ENCODE peak calls at places on chromosomes 1 and 21, in nine cellular contexts. C is fibroblast of pulmonary artery, Q is foreskin fibroblast, E is HFF-Myc, T is IMR-90, D is colonic mucosa, J is neural progenitor cell, P is BJ, L is GM12878. V is an unnamed sample.

GRCh38 chr21:42143111-42143510 is 72.0 kb downstream of the UMODL1 start:
- DNase-seq in T (no peak), L (no peak), Q (no peak), D (no peak), C (no peak), J (no peak), E (no peak), P (no peak), V (no peak)

GRCh38 chr1:35768350-35769187 is 1.2 kb downstream of the CLSPN start:
- DNase-seq in E (peak; percentile 1), T (no peak), L (no peak), J (no peak), P (no peak), D (no peak), Q (peak; percentile 23), C (peak; percentile 4), V (peak; percentile 9)

GRCh38 chr1:170225735-170226524 is 80.2 kb downstream of the NTMT2 start:
- DNase-seq in P (peak; percentile 66), L (no peak), J (no peak), Q (peak; percentile 44), D (no peak), T (no peak), C (no peak), E (no peak), V (no peak)

GRCh38 chr1:84998642-84999280 is 1.8 kb upstream of the MCOLN2 start:
- DNase-seq in T (peak; percentile 10), E (no peak), D (no peak), P (no peak), Q (peak; percentile 48), C (peak; percentile 25), L (no peak), J (peak; percentile 37), V (peak; percentile 84)

GRCh38 chr1:39761016-39761415 is 10.1 kb downstream of the OXCT2 start:
- DNase-seq in L (no peak), Q (no peak), P (no peak), C (no peak), T (no peak), D (no peak), J (no peak), E (no peak), V (no peak)

GRCh38 chr1:177302365-177303044 is 131.7 kb downstream of the BRINP2 start:
- DNase-seq in T (no peak), P (no peak), C (no peak), L (no peak), J (peak; percentile 31), D (no peak), Q (peak; percentile 17), E (no peak), V (no peak)

GRCh38 chr1:10765734-10766478 is 30.5 kb downstream of the CASZ1 start:
- DNase-seq in Q (no peak), C (no peak), P (no peak), E (no peak), J (no peak), T (no peak), D (peak; percentile 82), L (no peak), V (no peak)

GRCh38 chr1:93864175-93864574 is 14.8 kb downstream of the DNTTIP2 start:
- DNase-seq in P (no peak), J (no peak), C (no peak), T (no peak), L (no peak), Q (no peak), D (no peak), E (no peak), V (no peak)

GRCh38 chr21:46135782-46136181 is 19.6 kb downstream of the FTCD start:
- DNase-seq in L (no peak), T (no peak), Q (no peak), C (no peak), E (no peak), D (no peak), J (no peak), P (no peak), V (no peak)

GRCh38 chr1:50425376-50426107 is 2.3 kb upstream of the DMRTA2 start:
- DNase-seq in P (no peak), J (peak; percentile 75), C (no peak), Q (peak; percentile 32), L (no peak), E (no peak), D (no peak), T (no peak), V (no peak)

GRCh38 chr1:202249846-202250245 is 56.2 kb downstream of the LGR6 start:
- DNase-seq in L (no peak), Q (no peak), J (no peak), P (no peak), D (no peak), T (no peak), E (peak; percentile 60), C (peak; percentile 14), V (no peak)

DNA sequence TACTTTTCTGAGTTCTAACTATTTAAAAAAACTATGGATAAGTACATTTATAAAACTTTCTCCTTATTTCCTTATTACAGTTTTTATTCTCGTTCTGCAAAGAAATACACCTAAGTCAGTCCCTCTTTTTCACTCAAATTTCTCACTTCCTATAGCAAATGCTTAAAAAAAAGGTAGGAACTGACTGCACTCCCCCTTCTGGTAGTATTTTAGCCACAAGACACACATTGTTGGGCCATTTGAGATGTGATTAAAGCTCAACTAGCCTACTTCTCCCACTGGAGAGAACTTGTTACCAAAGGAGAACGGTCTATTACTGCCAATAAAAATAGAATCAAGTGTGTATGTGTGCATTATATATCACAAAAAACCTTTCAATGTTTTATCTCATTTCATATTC is 521.9 kb upstream of the PRMT6 start:
- DNase-seq in C (no peak), T (no peak), E (no peak), Q (no peak), L (no peak), P (no peak), D (no peak), J (peak; percentile 10), V (no peak)
- H3K4me3 ChIP-seq in C (no peak overlapping the region), T (no peak overlapping the region), E (no peak overlapping the region), Q (no peak overlapping the region), L (no peak overlapping the region), P (no peak overlapping the region), D (no peak overlapping the region), J (no peak overlapping the region), V (no peak overlapping the region)

GRCh38 chr1:28893403-28894102 is 20.8 kb upstream of the EPB41 start:
- DNase-seq in P (peak; percentile 22), C (peak; percentile 19), T (peak; percentile 12), L (no peak), D (no peak), Q (peak; percentile 93), E (peak; percentile 58), J (peak; percentile 61), V (peak; percentile 35)
- TF ChIP-seq CTCF in P (peak; percentile 74), C (peak; percentile 28), T (peak; percentile 43), L (peak; percentile 38), D (no peak), Q (peak; percentile 67), E (peak; percentile 70), J (peak; percentile 55), V (peak; percentile 43)

GRCh38 chr1:173475564-173476196 is 1.5 kb upstream of the PRDX6 start:
- DNase-seq in Q (peak; percentile 77), J (no peak), T (peak; percentile 77), C (peak; percentile 71), E (no peak), D (peak; percentile 30), P (no peak), L (no peak), V (peak; percentile 3)

GRCh38 chr1:173476664-173477285 is 360 bp upstream of the PRDX6 start:
- DNase-seq in Q (peak; percentile 94), E (peak; percentile 77), L (peak; percentile 61), P (no peak), C (peak; percentile 85), D (peak; percentile 94), T (peak; percentile 78), J (peak; percentile 97), V (peak; percentile 96)

GRCh38 chr1:173478099-173478555 is 992 bp downstream of the PRDX6 start:
- DNase-seq in L (no peak), T (peak; percentile 82), Q (peak; percentile 82), D (peak; percentile 58), E (peak; percentile 29), J (peak; percentile 27), C (peak; percentile 92), P (no peak), V (no peak)

GRCh38 chr1:173477286-173478098 is at the start of gene PRDX6:
- DNase-seq in L (no peak), J (no peak), D (peak; percentile 89), T (peak; percentile 79), Q (peak; percentile 71), P (no peak), C (peak; percentile 83), E (peak; percentile 37), V (no peak)

GRCh38 chr1:173476197-173476663 is 905 bp upstream of the PRDX6 start:
- DNase-seq in T (no peak), J (no peak), D (peak; percentile 24), Q (no peak), P (no peak), C (no peak), L (no peak), E (no peak), V (peak; percentile 3)
- H3K4me3 ChIP-seq in T (peak overlapping the region; percentile 79), J (peak overlapping the region; percentile 79), D (peak overlapping the region; percentile 54), Q (peak overlapping the region; percentile 78), P (peak overlapping the region; percentile 82), C (peak overlapping the region; percentile 68), L (peak overlapping the region; percentile 78), E (peak overlapping the region; percentile 60), V (peak overlapping the region; percentile 94)

DNA sequence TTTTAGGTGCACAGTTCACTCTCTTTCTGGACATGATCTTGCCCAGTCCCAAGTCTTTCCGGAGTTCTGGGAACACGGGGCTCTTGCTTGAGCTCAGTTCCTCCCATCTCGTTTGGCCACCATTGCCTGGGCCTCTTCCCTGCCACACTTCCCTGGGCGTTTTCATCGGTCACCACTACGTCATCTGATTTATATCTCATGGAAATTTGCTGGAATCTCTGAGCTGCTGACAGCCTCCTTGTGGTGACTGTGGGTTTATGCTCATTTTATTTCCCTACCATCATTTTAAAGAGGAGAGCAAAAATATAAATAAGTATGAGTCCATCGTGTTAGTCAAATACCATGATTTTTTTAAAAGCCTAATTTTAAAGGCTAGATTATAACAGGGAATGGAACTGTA is 449.1 kb upstream of the KAZN start:
- DNase-seq in C (no peak), E (no peak), J (no peak), D (no peak), T (no peak), P (no peak), L (no peak), Q (peak; percentile 4), V (no peak)
- TF ChIP-seq CTCF in C (no peak), E (no peak), J (peak; percentile 17), D (no peak), T (no peak), P (no peak), L (no peak), Q (no peak), V (no peak)

GRCh38 chr1:190453550-190453949 is 24.1 kb downstream of the BRINP3 start:
- DNase-seq in P (no peak), D (no peak), C (peak; percentile 26), L (no peak), J (no peak), Q (peak; percentile 11), E (no peak), T (peak; percentile 5), V (no peak)

DNA sequence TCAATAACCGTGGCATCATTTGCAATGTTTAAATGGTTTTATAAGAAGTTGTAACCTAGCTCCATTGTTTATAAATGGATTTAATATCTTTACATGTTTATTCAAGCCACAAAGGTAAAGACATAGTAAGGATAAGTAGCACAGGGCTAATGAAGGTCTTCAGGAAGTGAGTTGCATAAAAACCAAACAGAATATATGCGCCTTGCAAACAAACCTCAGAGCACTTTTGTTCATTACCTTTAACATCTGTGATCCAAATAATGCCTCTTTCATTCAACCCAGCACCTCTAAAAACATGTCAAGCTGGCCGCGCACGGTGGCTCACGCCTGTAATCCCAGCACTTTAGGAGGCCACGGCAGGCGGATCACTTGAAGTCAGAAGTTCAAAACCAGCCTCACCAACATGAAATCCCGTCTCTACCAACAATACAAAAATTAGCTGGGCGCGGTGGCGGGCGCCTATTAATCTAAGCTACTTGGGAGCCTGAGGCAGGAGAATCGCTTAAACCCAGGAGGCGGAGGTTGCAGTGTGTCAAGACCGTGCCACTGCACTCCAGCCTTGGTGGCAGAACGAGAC is 25.3 kb downstream of the BRINP3 start:
- DNase-seq in Q (no peak), C (no peak), P (no peak), J (no peak), T (no peak), E (no peak), L (no peak), D (no peak), V (no peak)
- H3K4me3 ChIP-seq in Q (no peak overlapping the region), C (no peak overlapping the region), P (no peak overlapping the region), J (no peak overlapping the region), T (no peak overlapping the region), E (no peak overlapping the region), L (no peak overlapping the region), D (no peak overlapping the region), V (no peak overlapping the region)